ENCODE peak calls at places on chromosomes 4 and X, in four cellular contexts. Z is K562, Q is neuronal stem cell, V is HepG2. E is an unnamed sample.

GRCh38 chr4:152860057-152860456 is 76.1 kb upstream of the FHDC1 start:
- DNase-seq in Z (no peak), Q (no peak), V (no peak), E (no peak)

GRCh38 chr4:63049726-63050125 is 1359.5 kb downstream of the TECRL start:
- DNase-seq in Z (no peak), Q (no peak), V (no peak), E (no peak)

GRCh38 chr4:82652062-82652461 is 90.3 kb upstream of the TMEM150C start:
- DNase-seq in Z (no peak), Q (no peak), V (no peak), E (no peak)

GRCh38 chr4:94941706-94942105 is 184.0 kb downstream of the BMPR1B start:
- DNase-seq in Z (no peak), Q (no peak), V (no peak), E (no peak)

GRCh38 chrX:75038925-75039324 is 113.7 kb upstream of the NEXMIF start:
- DNase-seq in Z (no peak), Q (no peak), V (peak), E (peak)

GRCh38 chrX:2741386-2741785 is 10.5 kb upstream of the XG start:
- DNase-seq in Z (no peak), Q (no peak), V (no peak), E (no peak)

GRCh38 chr4:38266616-38267015 is 306.4 kb downstream of the PTTG2 start:
- DNase-seq in Z (no peak), Q (no peak), V (peak), E (no peak)

GRCh38 chr4:87933337-87933736 is 42.2 kb upstream of the SPP1 start:
- DNase-seq in Z (no peak), Q (no peak), V (no peak), E (no peak)

GRCh38 chr4:88982757-88983156 is 74.2 kb downstream of the FAM13A start:
- DNase-seq in Z (no peak), Q (no peak), V (no peak), E (no peak)

GRCh38 chrX:154380787-154381186 is 1.7 kb downstream of the EMD start:
- DNase-seq in Z (no peak), Q (no peak), V (no peak), E (no peak)

GRCh38 chr4:120754590-120754989 is 167.9 kb downstream of the PRDM5 start:
- DNase-seq in Z (no peak), Q (no peak), V (no peak), E (no peak)

GRCh38 chr4:16772366-16772850 is 126.0 kb downstream of the LDB2 start:
- DNase-seq in Z (no peak), Q (no peak), V (no peak), E (no peak)

GRCh38 chrX:48781705-48782104 is 4.7 kb upstream of the GATA1 start:
- DNase-seq in Z (no peak), Q (no peak), V (no peak), E (no peak)

GRCh38 chr4:41257257-41257900 is 651 bp downstream of the UCHL1 start:
- DNase-seq in Z (no peak), Q (peak), V (no peak), E (peak)

GRCh38 chrX:13257223-13258051 is 62.4 kb downstream of the ATXN3L start:
- DNase-seq in Z (no peak), Q (no peak), V (no peak), E (no peak)
- H3K4me2 ChIP-seq in Z (no peak), Q (no peak), V (no peak), E (no peak)

DNA sequence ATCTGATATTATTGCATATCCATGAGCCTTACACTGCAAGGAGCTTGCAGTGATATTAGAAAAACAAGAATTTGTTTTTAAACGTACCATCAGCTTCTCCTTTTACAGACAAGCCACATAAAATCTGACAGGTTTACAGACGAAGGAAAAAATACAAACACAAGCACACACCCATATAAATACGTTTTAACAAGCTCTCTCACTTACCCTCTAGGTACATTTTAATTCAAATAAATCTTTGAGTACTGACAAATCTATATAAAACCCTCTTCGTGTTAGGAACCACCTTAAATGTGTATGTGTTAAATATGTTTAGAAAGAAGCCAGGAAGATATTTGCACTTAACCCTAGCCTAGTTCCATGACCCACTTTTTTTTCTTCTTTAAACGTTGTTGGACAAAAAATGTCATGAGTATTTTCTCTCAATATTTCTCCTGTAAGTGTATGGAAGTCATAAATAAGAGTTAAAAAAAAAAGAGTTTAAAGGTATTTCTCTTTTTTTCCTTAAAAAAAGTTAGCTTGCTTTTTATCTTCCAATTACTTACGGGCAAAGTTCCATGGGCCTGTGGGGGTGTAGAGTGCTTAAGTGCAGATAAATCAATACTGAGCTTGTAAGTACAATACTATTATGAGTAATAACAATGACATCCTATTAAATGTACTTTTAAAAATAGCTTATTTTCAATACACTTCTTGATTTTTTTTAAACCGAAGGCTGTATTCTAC is 1.5 kb downstream of the ARAP2 start:
- DNase-seq in Z (no peak), Q (no peak), V (no peak), E (no peak)
- H3K4me2 ChIP-seq in Z (no peak), Q (no peak), V (peak), E (peak)

DNA sequence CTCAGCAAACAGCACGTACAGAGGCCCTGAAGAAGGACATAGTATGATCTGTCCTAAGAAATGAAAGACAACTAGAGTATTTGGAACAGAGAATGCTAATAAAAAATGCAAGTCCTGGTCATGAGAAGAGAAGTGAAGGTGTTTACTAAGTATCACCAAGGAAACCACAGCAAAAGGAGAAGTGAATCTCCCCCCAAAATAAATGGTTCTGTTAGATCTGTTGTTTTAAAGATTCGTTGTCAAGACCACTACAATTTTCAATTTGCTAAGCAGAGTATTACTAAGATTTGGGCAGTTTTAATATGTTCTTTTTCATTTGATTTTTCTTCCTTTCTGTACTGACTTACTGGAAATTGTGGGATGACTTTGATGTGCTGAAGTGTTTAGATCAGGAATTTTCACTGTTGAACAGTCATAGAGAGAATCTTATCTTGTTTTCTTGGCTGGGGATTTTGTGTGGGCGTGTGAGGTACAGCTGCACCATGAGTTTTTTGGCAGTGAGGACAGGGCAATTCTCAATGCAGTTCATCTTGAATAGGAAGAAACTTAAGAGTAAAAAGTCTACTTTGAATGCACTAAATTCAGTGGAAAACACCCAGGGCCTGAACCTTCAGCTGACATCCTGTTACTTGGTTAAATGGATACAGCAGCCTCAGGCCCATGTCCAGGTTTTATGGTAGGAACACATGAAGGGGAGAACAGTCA is 132.2 kb downstream of the STIM2 start:
- DNase-seq in Z (no peak), Q (no peak), V (no peak), E (peak)
- H3K4me2 ChIP-seq in Z (no peak), Q (no peak), V (no peak), E (peak)

GRCh38 chr4:184400375-184400870 is 73.9 kb downstream of the IRF2 start:
- DNase-seq in Z (no peak), Q (no peak), V (no peak), E (no peak)

GRCh38 chr4:184402239-184402638 is 72.1 kb downstream of the IRF2 start:
- DNase-seq in Z (no peak), Q (peak), V (no peak), E (no peak)

GRCh38 chr4:184401397-184402171 is 72.8 kb downstream of the IRF2 start:
- DNase-seq in Z (no peak), Q (peak), V (no peak), E (no peak)

GRCh38 chr4:184399505-184399893 is 74.9 kb downstream of the IRF2 start:
- DNase-seq in Z (no peak), Q (no peak), V (no peak), E (no peak)

GRCh38 chr4:184400891-184401290 is 73.5 kb downstream of the IRF2 start:
- DNase-seq in Z (no peak), Q (no peak), V (no peak), E (no peak)
- H3K4me2 ChIP-seq in Z (no peak), Q (no peak), V (no peak), E (no peak)

GRCh38 chrX:65933085-65933589 is 106.7 kb downstream of the VSIG4 start:
- DNase-seq in Z (no peak), Q (no peak), V (no peak), E (no peak)
- H3K4me2 ChIP-seq in Z (no peak), Q (no peak), V (no peak), E (no peak)

DNA sequence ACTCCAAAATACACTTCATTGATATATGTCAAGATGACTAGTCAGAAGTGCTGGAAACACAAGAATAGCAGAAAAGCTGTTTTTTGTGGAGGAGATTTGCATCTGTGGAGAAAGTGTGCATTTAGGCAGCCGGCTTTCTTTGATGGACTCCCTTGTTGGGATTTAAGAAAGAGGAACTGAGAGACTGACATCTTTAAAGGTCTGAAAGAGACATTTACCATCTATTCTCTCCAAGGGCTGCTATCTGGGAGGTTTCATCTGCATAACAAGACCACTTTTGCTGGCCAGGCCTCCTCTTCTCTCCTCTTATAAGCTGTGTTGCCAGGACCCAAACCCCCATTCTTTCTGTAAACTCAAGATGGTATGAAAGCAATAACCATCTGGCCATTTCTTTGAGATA is 1065.0 kb downstream of the NLGN4X start:
- DNase-seq in Z (no peak), Q (no peak), V (no peak), E (peak)
- H3K4me2 ChIP-seq in Z (no peak), Q (no peak), V (no peak), E (peak)

GRCh38 chr4:122100508-122100907 is 51.6 kb upstream of the BLTP1 start:
- DNase-seq in Z (no peak), Q (peak), V (no peak), E (no peak)
- H3K4me2 ChIP-seq in Z (no peak), Q (no peak), V (no peak), E (no peak)

GRCh38 chr4:46819095-46819494 is 90.0 kb downstream of the COX7B2 start:
- DNase-seq in Z (no peak), Q (no peak), V (no peak), E (no peak)

GRCh38 chr4:46820154-46820553 is 88.9 kb downstream of the COX7B2 start:
- DNase-seq in Z (no peak), Q (no peak), V (no peak), E (no peak)

GRCh38 chr4:46818604-46819003 is 90.4 kb downstream of the COX7B2 start:
- DNase-seq in Z (no peak), Q (no peak), V (no peak), E (no peak)
- H3K4me2 ChIP-seq in Z (no peak), Q (no peak), V (no peak), E (no peak)

GRCh38 chr4:176791591-176792347 is 953 bp downstream of the VEGFC start:
- DNase-seq in Z (no peak), Q (peak), V (no peak), E (no peak)
- H3K4me2 ChIP-seq in Z (no peak), Q (peak), V (peak), E (no peak)